ENCODE peak calls at places on chromosomes 5 and 9, in four cellular contexts. U is IMR-90, T is astrocyte of the spinal cord, H is right atrium auricular region. Z is an unnamed sample.

GRCh38 chr9:95296761-95297160 is 20.7 kb downstream of the FANCC start:
- DNase-seq in H (no peak), T (no peak), U (peak), Z (no peak)

GRCh38 chr5:157956271-157956885 is 97.4 kb upstream of the CLINT1 start:
- DNase-seq in H (no peak), T (no peak), U (no peak), Z (no peak)

GRCh38 chr5:157902440-157903116 is 43.6 kb upstream of the CLINT1 start:
- DNase-seq in H (no peak), U (no peak), T (no peak), Z (no peak)

GRCh38 chr5:76684756-76685594 is 31.0 kb upstream of the F2R start:
- DNase-seq in T (no peak), U (no peak), H (no peak), Z (no peak)

GRCh38 chr5:142617416-142617815 is 68.5 kb downstream of the FGF1 start:
- DNase-seq in T (no peak), U (no peak), H (no peak), Z (no peak)

GRCh38 chr5:176837707-176838115 is 27.4 kb downstream of the UNC5A start:
- DNase-seq in H (peak), U (peak), T (peak), Z (peak)

GRCh38 chr5:172496671-172497371 is 42.5 kb upstream of the SH3PXD2B start:
- DNase-seq in H (peak), U (no peak), T (peak), Z (no peak)

GRCh38 chr9:106111039-106111740 is 416.8 kb downstream of the TMEM38B start:
- DNase-seq in T (no peak), U (no peak), H (no peak), Z (no peak)

GRCh38 chr9:102841376-102841775 is 153.8 kb upstream of the CYLC2 start:
- DNase-seq in T (no peak), H (no peak), U (no peak), Z (no peak)

GRCh38 chr9:123482295-123482970 is 126.4 kb downstream of the CRB2 start:
- DNase-seq in H (no peak), T (no peak), U (no peak), Z (no peak)

GRCh38 chr5:167688331-167688730 is 603.1 kb upstream of the WWC1 start:
- DNase-seq in U (no peak), H (no peak), T (no peak), Z (no peak)

GRCh38 chr5:36298546-36298945 is 3.2 kb downstream of the RANBP3L start:
- DNase-seq in T (peak), U (no peak), H (no peak), Z (no peak)

GRCh38 chr9:100581661-100582060 is 3.8 kb downstream of the CAVIN4 start:
- DNase-seq in T (no peak), U (no peak), H (no peak), Z (no peak)

GRCh38 chr5:1004598-1005361 is 3.8 kb upstream of the NKD2 start:
- DNase-seq in U (peak), H (peak), T (no peak), Z (no peak)

GRCh38 chr5:93126634-93127033 is 454.4 kb downstream of the NR2F1-AS1 start:
- DNase-seq in U (peak), T (peak), H (no peak), Z (no peak)

GRCh38 chr9:131530546-131530929 is 525 bp downstream of the UCK1 start:
- DNase-seq in T (no peak), H (no peak), U (peak), Z (peak)

GRCh38 chr9:133526721-133527321 is 2.1 kb upstream of the MYMK start:
- DNase-seq in T (no peak), H (no peak), U (no peak), Z (no peak)

GRCh38 chr5:95723632-95724369 is 7.3 kb upstream of the RHOBTB3 start:
- DNase-seq in U (peak), T (no peak), H (no peak), Z (no peak)

GRCh38 chr9:126862461-126862830 is 2.0 kb downstream of the ZBTB34 start:
- DNase-seq in H (no peak), U (no peak), T (no peak), Z (no peak)

GRCh38 chr5:138938526-138938925 is 63.4 kb upstream of the LRRTM2 start:
- DNase-seq in T (no peak), U (no peak), H (no peak), Z (no peak)

GRCh38 chr5:11494340-11494739 is 409.9 kb downstream of the CTNND2 start:
- DNase-seq in U (no peak), H (no peak), T (peak), Z (no peak)

DNA sequence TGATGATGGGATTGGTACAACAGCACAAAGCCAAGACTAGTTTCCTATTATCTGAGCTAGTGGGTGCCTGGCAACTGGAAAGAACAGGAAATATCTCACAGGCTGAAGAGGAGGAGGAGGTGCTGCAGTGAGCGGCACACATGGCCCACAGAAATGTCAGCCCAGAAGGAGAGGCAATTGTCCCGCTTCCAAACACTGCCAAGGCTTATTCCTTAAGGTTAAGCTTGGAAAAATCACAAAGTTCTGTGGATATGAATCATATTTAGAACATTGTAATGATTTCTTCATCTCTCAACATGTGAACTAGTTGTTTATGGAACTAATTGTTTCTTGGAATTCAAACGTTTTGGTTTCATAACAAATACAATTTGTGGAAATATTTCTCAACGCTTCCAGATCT is 1019.5 kb upstream of the SEMA6A start:
- DNase-seq in U (no peak), H (peak), T (no peak), Z (no peak)
- H3K4me3 ChIP-seq in U (no peak), H (no peak), T (no peak), Z (no peak)

GRCh38 chr5:58466939-58467338 is 7.1 kb upstream of the PLK2 start:
- DNase-seq in U (peak), H (no peak), T (peak), Z (no peak)
- TF ChIP-seq CTCF in U (no peak), H (no peak), T (peak), Z (no peak)

GRCh38 chr5:149800563-149801103 is 70.5 kb downstream of the PPARGC1B start:
- DNase-seq in H (no peak), T (no peak), U (no peak), Z (no peak)

GRCh38 chr5:149802008-149802407 is 71.9 kb downstream of the PPARGC1B start:
- DNase-seq in H (no peak), T (no peak), U (no peak), Z (no peak)

GRCh38 chr5:149799965-149800516 is 69.9 kb downstream of the PPARGC1B start:
- DNase-seq in H (no peak), U (no peak), T (no peak), Z (no peak)

GRCh38 chr5:149803153-149803552 is 73.0 kb downstream of the PPARGC1B start:
- DNase-seq in U (no peak), H (no peak), T (no peak), Z (no peak)

DNA sequence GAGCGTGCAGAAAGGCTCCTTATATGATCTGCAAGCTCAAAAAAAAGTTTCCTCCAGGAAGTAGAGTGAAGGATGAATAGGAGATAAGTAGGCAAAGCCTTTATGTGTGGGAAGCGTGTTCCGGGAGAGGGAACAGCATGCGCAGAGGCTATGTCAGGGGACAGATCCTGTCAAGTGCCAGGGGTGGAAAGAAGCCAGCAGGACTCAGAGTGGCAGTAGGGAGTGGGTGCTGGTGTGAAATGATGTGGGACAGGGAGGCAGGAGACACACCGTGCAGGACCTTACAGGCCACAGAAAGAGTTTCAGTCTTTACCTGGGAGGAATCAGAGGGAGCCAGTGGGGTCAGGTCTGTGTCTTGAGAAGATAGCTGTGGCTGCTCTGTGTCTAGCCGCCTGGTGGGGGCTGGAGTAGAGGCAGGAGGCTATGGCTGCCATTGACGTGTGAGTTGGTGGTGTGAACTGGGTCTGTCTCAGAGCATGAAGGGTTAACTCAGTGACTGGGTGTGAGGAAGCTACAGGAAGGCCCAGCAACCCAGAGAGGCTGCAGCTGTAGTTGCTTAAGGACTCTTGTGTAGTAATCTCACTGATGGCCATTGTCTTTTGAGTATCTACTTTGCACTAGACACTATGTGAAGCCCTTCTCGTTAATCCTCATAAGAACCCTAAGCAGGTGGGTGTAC is 71.3 kb downstream of the PPARGC1B start:
- DNase-seq in U (no peak), H (no peak), T (no peak), Z (no peak)
- H3K4me3 ChIP-seq in U (no peak), H (no peak), T (no peak), Z (no peak)

GRCh38 chr5:60883229-60883628 is 39.2 kb upstream of the ELOVL7 start:
- DNase-seq in T (no peak), U (no peak), H (no peak), Z (peak)
- TF ChIP-seq CTCF in T (peak), U (no peak), H (peak), Z (peak)

DNA sequence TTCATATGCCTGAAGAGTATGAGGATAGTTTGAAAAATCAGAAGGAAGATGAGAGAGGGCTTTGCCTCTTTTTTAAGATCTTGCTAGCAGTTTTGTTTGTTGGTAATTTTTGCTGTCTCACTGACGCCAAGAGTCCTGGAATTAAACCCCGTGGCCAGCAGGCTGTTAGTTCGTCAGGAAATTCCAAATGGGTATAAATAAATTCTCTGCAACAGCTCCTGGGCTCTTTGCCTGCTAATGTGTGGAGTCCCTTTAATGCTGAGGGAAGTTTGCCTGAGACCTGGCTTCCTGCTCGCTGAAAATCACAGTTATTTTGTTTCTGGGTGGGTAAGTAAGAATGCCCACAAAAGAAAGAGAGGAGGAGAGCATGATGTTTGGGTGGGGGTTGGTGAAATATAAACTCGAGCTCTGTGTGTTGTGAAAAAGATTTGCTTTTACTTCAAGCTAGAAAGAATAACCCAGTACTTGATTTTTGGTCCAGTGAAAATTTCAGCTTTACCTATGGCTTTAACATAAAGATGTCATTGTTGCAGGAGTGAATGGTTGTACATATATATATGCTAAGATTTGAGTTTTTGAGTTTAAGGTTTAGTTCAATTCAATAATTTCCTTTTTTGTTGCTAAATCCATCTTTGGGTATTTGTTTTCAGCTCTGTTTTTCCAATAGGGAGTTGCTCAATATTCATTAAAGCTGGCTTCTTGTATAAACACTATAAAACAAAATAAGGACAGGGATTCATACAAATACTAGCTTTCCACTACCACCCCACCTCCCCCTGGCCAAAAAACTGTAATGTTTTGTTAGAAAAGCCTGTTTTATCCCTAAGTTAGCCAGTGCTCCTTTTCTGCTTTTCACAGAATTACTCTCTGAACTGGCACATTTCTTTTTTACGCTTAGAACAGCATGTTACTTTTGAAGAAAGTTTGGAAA is 147.8 kb upstream of the DMRT1 start:
- DNase-seq in T (peak), U (peak), H (peak), Z (no peak)
- H3K4me3 ChIP-seq in T (peak), U (peak), H (peak), Z (peak)

GRCh38 chr9:21392270-21392669 is 7.1 kb upstream of the IFNA2 start:
- DNase-seq in T (no peak), H (no peak), U (no peak), Z (peak)
- TF ChIP-seq CTCF in T (peak), H (peak), U (no peak), Z (peak)

GRCh38 chr5:5419291-5420210 is 2.9 kb upstream of the ICE1 start:
- DNase-seq in H (no peak), T (peak), U (peak), Z (no peak)
- H3K4me3 ChIP-seq in H (no peak), T (no peak), U (no peak), Z (no peak)

DNA sequence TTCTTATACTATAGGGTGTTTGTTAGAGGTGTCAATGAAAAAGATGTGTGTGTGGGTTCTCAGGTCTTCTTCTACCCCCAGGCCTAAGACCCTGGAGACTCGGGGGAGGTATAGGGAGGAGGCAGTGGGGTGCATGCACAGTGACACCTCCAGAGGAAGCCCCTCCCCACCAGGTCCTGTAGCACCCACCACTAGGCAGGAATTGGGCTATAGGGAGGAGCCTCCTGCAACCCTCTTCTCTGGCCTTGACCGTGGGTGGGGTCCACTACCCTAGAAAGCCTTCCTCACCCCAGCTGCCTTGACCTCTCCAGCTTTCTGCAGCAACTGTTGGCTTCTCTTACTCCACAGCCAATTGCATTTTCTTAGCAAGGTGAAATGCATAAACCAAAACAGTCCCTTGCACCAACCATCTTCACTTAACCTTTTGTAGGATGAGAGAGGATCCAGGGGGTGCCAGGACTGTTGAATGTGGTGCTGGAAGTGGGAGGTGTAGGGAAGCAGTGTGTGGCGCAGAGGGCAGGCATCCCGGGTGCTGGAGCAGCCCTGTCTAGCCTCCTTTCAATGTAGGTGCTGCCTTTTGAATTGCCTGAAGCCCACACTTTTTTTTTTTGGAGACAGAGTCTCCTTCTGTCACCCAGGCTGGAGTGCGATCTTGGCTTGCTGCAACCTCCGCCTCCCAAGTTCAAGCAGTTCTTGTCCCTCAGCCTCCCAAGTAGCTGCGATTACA is 128.5 kb downstream of the RGS3 start:
- DNase-seq in T (no peak), U (no peak), H (no peak), Z (no peak)
- TF ChIP-seq CTCF in T (no peak), U (no peak), H (peak), Z (no peak)

Z was measured in epithelial cell of proximal tubule.